ENCODE peak calls at places on chromosome 5, in six cellular contexts. Y is HCT116, P is SK-N-SH, L is spleen, Q is prostate gland, M is Panc1. E is an unnamed sample.

GRCh38 chr5:120803282-120803681 is 339.2 kb downstream of the PRR16 start:
- DNase-seq in Y (peak), P (peak), L (no peak), Q (no peak), M (no peak), E (no peak)

GRCh38 chr5:10307206-10308148 is at the start of gene CMBL:
- DNase-seq in Y (peak), P (peak), L (peak), Q (peak), M (no peak), E (no peak)

GRCh38 chr5:124583469-124584350 is 162.7 kb downstream of the ZNF608 start:
- DNase-seq in Y (peak), P (no peak), L (no peak), Q (no peak), M (no peak), E (no peak)

GRCh38 chr5:56264417-56265025 is 31.4 kb upstream of the ANKRD55 start:
- DNase-seq in Y (peak), P (peak), L (no peak), Q (peak), M (no peak), E (peak)

GRCh38 chr5:38783011-38783551 is 62.7 kb upstream of the OSMR start:
- DNase-seq in Y (no peak), P (no peak), L (no peak), Q (peak), M (peak), E (no peak)

GRCh38 chr5:102654559-102655354 is 100.3 kb upstream of the PAM start:
- DNase-seq in Y (no peak), P (peak), L (no peak), Q (no peak), M (no peak), E (no peak)

GRCh38 chr5:29005386-29005785 is 1967.0 kb upstream of the CDH9 start:
- DNase-seq in Y (no peak), P (peak), L (no peak), Q (no peak), M (no peak), E (no peak)

GRCh38 chr5:14164764-14165163 is 21.6 kb downstream of the TRIO start:
- DNase-seq in Y (no peak), P (no peak), L (no peak), Q (no peak), M (no peak), E (no peak)

GRCh38 chr5:17882760-17883488 is 248.7 kb downstream of the TAF11L14 start:
- DNase-seq in Y (no peak), P (no peak), L (no peak), Q (peak), M (no peak), E (no peak)

GRCh38 chr5:23466401-23466886 is 41.0 kb upstream of the PRDM9 start:
- DNase-seq in Y (no peak), P (no peak), L (no peak), Q (no peak), M (peak), E (no peak)

GRCh38 chr5:177426566-177427210 is at the start of gene GRK6:
- DNase-seq in Y (no peak), P (peak), L (peak), Q (peak), M (no peak), E (peak)

GRCh38 chr5:125137535-125137934 is 391.1 kb upstream of the ZNF608 start:
- DNase-seq in Y (no peak), P (no peak), L (no peak), Q (no peak), M (no peak), E (no peak)

GRCh38 chr5:40521108-40521785 is 158.5 kb upstream of the PTGER4 start:
- DNase-seq in Y (no peak), P (no peak), L (no peak), Q (no peak), M (no peak), E (no peak)

GRCh38 chr5:87029951-87030350 is 237.7 kb upstream of the RASA1 start:
- DNase-seq in Y (no peak), P (no peak), L (peak), Q (no peak), M (no peak), E (no peak)

GRCh38 chr5:141420855-141421488 is at the start of gene PCDHGA11:
- DNase-seq in Y (peak), P (no peak), L (no peak), Q (no peak), M (no peak), E (no peak)

GRCh38 chr5:123163225-123163876 is 74.3 kb downstream of the PRDM6 start:
- DNase-seq in Y (no peak), P (no peak), L (no peak), Q (no peak), M (no peak), E (no peak)

GRCh38 chr5:123154857-123155467 is 65.9 kb downstream of the PRDM6 start:
- DNase-seq in Y (no peak), P (no peak), L (no peak), Q (peak), M (no peak), E (no peak)

GRCh38 chr5:123155511-123155923 is 66.5 kb downstream of the PRDM6 start:
- DNase-seq in Y (no peak), P (no peak), L (no peak), Q (no peak), M (no peak), E (no peak)

GRCh38 chr5:123156577-123157296 is 67.7 kb downstream of the PRDM6 start:
- DNase-seq in Y (no peak), P (no peak), L (no peak), Q (no peak), M (no peak), E (no peak)

GRCh38 chr5:123157797-123158528 is 68.9 kb downstream of the PRDM6 start:
- DNase-seq in Y (peak), P (no peak), L (no peak), Q (no peak), M (no peak), E (no peak)
- TF ChIP-seq CTCF in Y (no peak), P (peak), L (no peak), Q (no peak), M (peak), E (no peak)

GRCh38 chr5:58150936-58151335 is 308.9 kb downstream of the PLK2 start:
- DNase-seq in Y (no peak), P (no peak), L (no peak), Q (no peak), M (no peak), E (no peak)

GRCh38 chr5:58156977-58157701 is 302.7 kb downstream of the PLK2 start:
- DNase-seq in Y (no peak), P (peak), L (no peak), Q (no peak), M (no peak), E (no peak)

GRCh38 chr5:58153255-58153654 is 306.6 kb downstream of the PLK2 start:
- DNase-seq in Y (no peak), P (no peak), L (no peak), Q (no peak), M (no peak), E (no peak)

GRCh38 chr5:58151414-58151813 is 308.5 kb downstream of the PLK2 start:
- DNase-seq in Y (no peak), P (no peak), L (no peak), Q (no peak), M (no peak), E (no peak)

GRCh38 chr5:58156354-58156753 is 303.5 kb downstream of the PLK2 start:
- DNase-seq in Y (no peak), P (no peak), L (no peak), Q (no peak), M (no peak), E (no peak)
- TF ChIP-seq POLR2AphosphoS5 in Y (no peak), P (no peak), L (no peak), Q (no peak), M (no peak), E (no peak)

GRCh38 chr5:44935262-44935661 is 126.5 kb downstream of the MRPS30 start:
- DNase-seq in Y (peak), P (no peak), L (no peak), Q (no peak), M (no peak), E (no peak)
- TF ChIP-seq CTCF in Y (peak), P (peak), L (no peak), Q (no peak), M (peak), E (no peak)

GRCh38 chr5:157748740-157749461 is 5.4 kb downstream of the LSM11 start:
- DNase-seq in Y (no peak), P (no peak), L (no peak), Q (no peak), M (no peak), E (no peak)
- TF ChIP-seq POLR2AphosphoS5 in Y (no peak), P (no peak), L (no peak), Q (no peak), M (no peak), E (no peak)

DNA sequence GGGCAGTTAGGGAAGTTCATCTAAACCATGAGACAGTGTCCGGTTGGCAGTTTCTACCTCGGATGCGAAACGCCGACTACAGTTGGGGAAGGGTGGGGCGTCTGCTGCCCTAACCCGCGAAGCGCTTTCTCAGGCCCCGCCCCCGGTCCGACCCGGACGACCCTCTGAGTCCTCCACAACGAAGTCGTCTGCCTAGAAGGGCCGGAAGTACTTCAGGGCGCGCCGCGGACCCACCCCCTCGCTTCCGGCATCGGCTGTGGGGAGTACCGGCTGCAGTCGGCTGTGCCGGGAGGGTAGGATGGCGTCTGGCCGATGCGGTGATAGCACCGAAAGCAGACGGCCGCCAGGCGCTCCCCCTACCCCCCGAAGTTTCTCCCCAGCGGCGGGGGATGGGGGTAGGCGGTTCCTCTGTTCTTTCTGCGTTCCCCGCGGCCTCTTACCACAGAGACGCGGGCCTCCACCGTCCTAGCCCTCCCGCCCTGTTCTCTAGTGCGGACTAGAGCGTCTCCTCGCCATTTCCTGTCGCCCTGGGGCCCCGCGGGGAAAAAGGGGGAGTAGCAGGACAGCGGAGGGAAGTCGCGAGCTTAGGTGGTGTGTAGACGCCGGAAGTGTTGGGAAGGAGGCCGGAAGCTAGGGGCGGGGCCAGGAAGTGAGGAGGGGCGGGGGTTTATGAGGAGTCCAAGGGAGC is at the start of gene TRIM41:
- DNase-seq in Y (peak), P (peak), L (peak), Q (peak), M (peak), E (peak)
- TF ChIP-seq CTCF in Y (no peak), P (peak), L (peak), Q (no peak), M (no peak), E (no peak)

GRCh38 chr5:174022384-174023095 is 23.0 kb upstream of the NSG2 start:
- DNase-seq in Y (no peak), P (no peak), L (no peak), Q (no peak), M (no peak), E (no peak)
- TF ChIP-seq POLR2AphosphoS5 in Y (no peak), P (no peak), L (no peak), Q (no peak), M (no peak), E (no peak)